ENCODE peak calls at places on chromosomes 1 and 21, in five cellular contexts. V is WTC11, E is iPS-NIHi11, J is endothelial cell, N is A172. T is an unnamed sample.

GRCh38 chr1:50915621-50916020 is 44.4 kb downstream of the FAF1 start:
- DNase-seq in J (no peak), N (no peak), E (no peak), V (no peak), T (no peak)

GRCh38 chr1:30034105-30034626 is 689.2 kb downstream of the MATN1 start:
- DNase-seq in E (no peak), V (no peak), N (no peak), J (no peak), T (no peak)

GRCh38 chr1:9922342-9922741 is 12.3 kb upstream of the CTNNBIP1 start:
- DNase-seq in J (no peak), V (no peak), E (no peak), N (no peak), T (no peak)

GRCh38 chr1:3003039-3003940 is 18.0 kb upstream of the ACTRT2 start:
- DNase-seq in E (no peak), N (no peak), V (no peak), J (no peak), T (no peak)

GRCh38 chr1:156584813-156585212 is 5.3 kb downstream of the TTC24 start:
- DNase-seq in N (no peak), J (no peak), V (peak; percentile 83), E (peak; percentile 75), T (peak; percentile 56)

GRCh38 chr21:30463713-30464112 is 16.5 kb downstream of the KRTAP19-1 start:
- DNase-seq in N (peak; percentile 4), V (no peak), J (no peak), E (peak; percentile 24), T (peak; percentile 14)

GRCh38 chr1:233815865-233816264 is 88.6 kb upstream of the SLC35F3 start:
- DNase-seq in E (no peak), V (no peak), J (peak; percentile 15), N (no peak), T (no peak)

GRCh38 chr1:93015590-93015989 is 54.3 kb upstream of the DIPK1A start:
- DNase-seq in V (no peak), J (no peak), N (no peak), E (no peak), T (no peak)

GRCh38 chr1:170355267-170355801 is 176.6 kb upstream of the GORAB start:
- DNase-seq in N (no peak), V (no peak), J (no peak), E (no peak), T (no peak)

GRCh38 chr1:34787461-34788420 is 5.1 kb upstream of the GJA4 start:
- DNase-seq in V (peak; percentile 48), N (no peak), E (peak; percentile 43), J (peak; percentile 47), T (no peak)

GRCh38 chr1:58399176-58399575 is 147.3 kb downstream of the OMA1 start:
- DNase-seq in J (no peak), V (no peak), N (no peak), E (no peak), T (no peak)

GRCh38 chr1:57599233-57599994 is 175.6 kb upstream of the DAB1 start:
- DNase-seq in V (peak; percentile 16), E (no peak), N (no peak), J (no peak), T (no peak)

GRCh38 chr1:106937104-106937503 is 119.4 kb upstream of the PRMT6 start:
- DNase-seq in J (no peak), V (no peak), E (no peak), N (no peak), T (no peak)

GRCh38 chr1:8189931-8190483 is 127.9 kb upstream of the SLC45A1 start:
- DNase-seq in J (no peak), V (no peak), E (no peak), N (peak; percentile 56), T (peak; percentile 42)

T was measured in Caco-2.